ENCODE peak calls at places on chromosome 5, in ten cellular contexts. I is EL; S is activated CD8-positive, alpha-beta memory T cell treated with anti-CD3 and anti-CD28 coated beads, Interleukin-2, amount 50 U/mL, for 48 hours; D is smooth muscle cell of the brain vasculature; E is brain pericyte; J is EH; H is COR-L47; L is nucleus accumbens; V is activated naive CD8-positive, alpha-beta T cell treated with anti-CD3 and anti-CD28 coated beads, Interleukin-2, amount 50 U/mL, for 16 hours; O is NCI-H1694 treated with DMSO at 0.1 percent for 48 hours. R is an unnamed sample.

GRCh38 chr5:113031557-113031956 is 55.0 kb downstream of the DCP2 start:
- DNase-seq in I (no peak), S (no peak), D (no peak), E (no peak), J (no peak), H (no peak), L (no peak), V (no peak), O (no peak), R (no peak)

GRCh38 chr5:52657231-52657645 is 130.5 kb upstream of the ITGA1 start:
- DNase-seq in I (peak), S (no peak), D (peak), E (peak), J (peak), H (peak), L (no peak), V (no peak), O (peak), R (no peak)

GRCh38 chr5:27797220-27797619 is 758.8 kb upstream of the CDH9 start:
- DNase-seq in I (no peak), S (no peak), D (no peak), E (no peak), J (no peak), H (no peak), L (no peak), V (no peak), O (no peak), R (no peak)

GRCh38 chr5:60352992-60353391 is 347.0 kb downstream of the DEPDC1B start:
- DNase-seq in I (no peak), S (no peak), D (no peak), E (no peak), J (no peak), H (no peak), L (no peak), V (no peak), O (no peak), R (no peak)

GRCh38 chr5:75524071-75524470 is 12.4 kb downstream of the POLK start:
- DNase-seq in I (no peak), S (no peak), D (no peak), E (no peak), J (peak), H (no peak), L (no peak), V (no peak), O (no peak), R (no peak)

GRCh38 chr5:96247097-96247675 is 185.9 kb downstream of the PCSK1 start:
- DNase-seq in I (no peak), S (no peak), D (no peak), E (no peak), J (peak), H (no peak), L (no peak), V (no peak), O (no peak), R (no peak)

GRCh38 chr5:179060116-179061008 is at the start of gene ZNF354C:
- DNase-seq in I (peak), S (peak), D (peak), E (peak), J (peak), H (peak), L (peak), V (peak), O (no peak), R (peak)

GRCh38 chr5:93724791-93725190 is 16.6 kb downstream of the POU5F2 start:
- DNase-seq in I (no peak), S (no peak), D (no peak), E (no peak), J (peak), H (no peak), L (no peak), V (no peak), O (no peak), R (no peak)

GRCh38 chr5:75265731-75266130 is 29.1 kb upstream of the ANKRD31 start:
- DNase-seq in I (peak), S (no peak), D (peak), E (no peak), J (peak), H (no peak), L (no peak), V (no peak), O (peak), R (no peak)

GRCh38 chr5:124287813-124288212 is 458.6 kb downstream of the ZNF608 start:
- DNase-seq in I (no peak), S (no peak), D (no peak), E (no peak), J (no peak), H (no peak), L (no peak), V (no peak), O (no peak), R (no peak)

GRCh38 chr5:136703706-136704105 is 338.4 kb upstream of the TRPC7 start:
- DNase-seq in I (peak), S (no peak), D (no peak), E (no peak), J (peak), H (no peak), L (no peak), V (no peak), O (no peak), R (no peak)